ENCODE peak calls at places on chromosomes 4 and X, in four cellular contexts. Q is GM12878, I is HepG2, C is SK-N-SH. V is an unnamed sample.

GRCh38 chrX:130170752-130171445 is 863 bp upstream of the RAB33A start:
- DNase-seq in C (peak), Q (peak), I (no peak), V (peak)

GRCh38 chrX:112043997-112044396 is 38.6 kb downstream of the TRPC5 start:
- DNase-seq in Q (no peak), I (no peak), C (peak), V (peak)

GRCh38 chrX:12878536-12878935 is 11.7 kb downstream of the TLR7 start:
- DNase-seq in C (peak), I (no peak), Q (no peak), V (no peak)

GRCh38 chrX:2679534-2680485 is 11.3 kb upstream of the CD99 start:
- DNase-seq in C (no peak), Q (no peak), I (no peak), V (no peak)

GRCh38 chr4:7423391-7423790 is 11.3 kb downstream of the PSAPL1 start:
- DNase-seq in C (peak), Q (no peak), I (no peak), V (no peak)

GRCh38 chrX:80216086-80216485 is 201.5 kb downstream of the TBX22 start:
- DNase-seq in Q (no peak), C (no peak), I (no peak), V (peak)

GRCh38 chr4:117770269-117771087 is 263.8 kb upstream of the NDST3 start:
- DNase-seq in Q (no peak), C (no peak), I (no peak), V (no peak)

GRCh38 chr4:38889143-38889542 is 21.5 kb downstream of the FAM114A1 start:
- DNase-seq in I (peak), Q (peak), C (no peak), V (no peak)

GRCh38 chr4:113468165-113469022 is 293.1 kb downstream of the CAMK2D start:
- DNase-seq in Q (no peak), C (peak), I (peak), V (peak)

GRCh38 chr4:77634132-77634785 is 28.6 kb downstream of the CXCL13 start:
- DNase-seq in C (no peak), Q (no peak), I (no peak), V (no peak)

GRCh38 chr4:180923476-180923875 is 1319.7 kb upstream of the TENM3 start:
- DNase-seq in I (no peak), C (no peak), Q (no peak), V (no peak)

GRCh38 chrX:118751950-118752783 is 24.8 kb downstream of the IL13RA1 start:
- DNase-seq in Q (peak), I (no peak), C (no peak), V (no peak)

GRCh38 chrX:70476934-70477733 is 32.5 kb downstream of the DLG3 start:
- DNase-seq in I (no peak), C (no peak), Q (no peak), V (peak)

GRCh38 chr4:127580300-127580699 is 52.5 kb upstream of the INTU start:
- DNase-seq in C (no peak), I (no peak), Q (no peak), V (no peak)

GRCh38 chr4:24932831-24933230 is 20.0 kb upstream of the CCDC149 start:
- DNase-seq in I (no peak), C (no peak), Q (no peak), V (no peak)

GRCh38 chr4:87031946-87032345 is 97.1 kb downstream of the AFF1 start:
- DNase-seq in Q (no peak), C (no peak), I (no peak), V (no peak)

GRCh38 chr4:8322794-8323704 is 53.5 kb downstream of the HTRA3 start:
- DNase-seq in Q (no peak), I (no peak), C (no peak), V (no peak)

GRCh38 chrX:15644560-15644872 is 20.1 kb downstream of the CLTRN start:
- DNase-seq in Q (no peak), I (no peak), C (no peak), V (no peak)

GRCh38 chr4:152992027-152992426 is 55.9 kb downstream of the FHDC1 start:
- DNase-seq in Q (no peak), C (no peak), I (no peak), V (no peak)

GRCh38 chr4:6109842-6110560 is 90.3 kb downstream of the JAKMIP1 start:
- DNase-seq in Q (no peak), I (peak), C (no peak), V (peak)

GRCh38 chr4:51942108-51942832 is 77.9 kb downstream of the LRRC66 start:
- DNase-seq in I (no peak), C (no peak), Q (no peak), V (no peak)

GRCh38 chr4:75514949-75515612 is 808 bp downstream of the THAP6 start:
- DNase-seq in I (no peak), C (peak), Q (peak), V (no peak)

GRCh38 chrX:108299101-108299591 is 139.1 kb downstream of the COL4A6 start:
- DNase-seq in I (peak), Q (peak), C (no peak), V (peak)

GRCh38 chr4:68896749-68897148 is 54.9 kb downstream of the UGT2A3 start:
- DNase-seq in C (no peak), Q (no peak), I (no peak), V (no peak)

DNA sequence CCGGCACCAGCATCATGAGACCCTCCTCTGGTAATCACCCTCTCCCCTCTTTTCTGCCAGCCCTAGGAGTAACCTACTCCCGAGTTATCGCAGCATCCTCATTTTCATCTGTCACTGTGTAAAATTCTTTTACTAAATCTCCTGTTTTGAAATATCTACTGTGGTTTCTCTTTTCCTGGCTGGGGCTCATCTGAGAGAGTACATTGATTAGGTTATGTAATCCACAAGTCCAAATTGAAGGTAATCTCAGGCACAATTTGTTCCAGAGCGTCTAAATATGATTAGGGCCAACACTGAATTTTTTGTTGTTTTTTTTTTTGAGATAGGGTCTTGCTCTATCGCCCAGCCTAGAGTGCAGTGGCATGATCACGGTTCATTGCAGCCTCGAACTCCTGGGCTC is 142.4 kb downstream of the SMIM20 start:
- DNase-seq in I (no peak), Q (no peak), C (no peak), V (no peak)
- TF ChIP-seq PBX3 in I (no peak), Q (no peak), C (no peak), V (no peak)

DNA sequence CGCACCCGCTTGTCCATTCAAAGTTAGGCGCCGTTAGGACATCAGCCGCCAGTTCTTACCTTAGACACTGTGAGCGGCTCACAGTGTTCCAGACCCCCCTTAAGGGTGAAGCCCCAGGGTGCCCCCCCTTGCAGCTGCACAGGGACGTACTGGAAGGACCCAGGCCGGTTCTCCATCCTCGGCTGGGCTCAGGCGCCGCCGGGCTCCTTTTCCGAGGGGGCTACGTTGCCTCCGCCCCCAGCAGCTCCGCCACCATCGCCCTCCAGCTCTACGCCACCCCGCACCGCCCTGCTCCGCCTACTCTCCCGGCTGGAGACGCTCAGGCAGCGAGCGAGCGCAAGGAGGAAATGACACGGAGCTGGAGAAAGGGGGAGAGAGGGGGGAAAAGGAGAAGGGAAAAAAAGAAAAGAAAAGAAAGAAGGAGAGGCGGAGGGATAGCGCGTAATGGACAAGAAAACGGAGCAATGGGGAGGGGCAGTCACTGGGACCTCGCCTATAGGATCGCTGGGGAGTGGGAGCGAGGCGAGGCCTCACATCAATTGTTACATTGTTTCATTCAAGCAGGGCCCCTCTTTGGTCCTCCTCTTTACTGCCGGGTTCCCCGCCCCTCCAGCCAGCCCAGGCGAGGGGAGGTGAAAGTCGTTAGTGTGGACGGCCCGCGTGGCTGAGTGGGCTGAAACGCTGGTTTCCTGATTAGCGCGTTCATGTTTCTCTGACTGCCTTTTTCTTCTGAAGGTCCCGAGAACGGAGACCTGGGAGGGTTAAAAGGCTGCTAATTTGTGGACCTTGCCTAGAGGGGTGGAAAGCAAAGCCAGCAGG is at the start of gene SHROOM4:
- DNase-seq in C (peak), Q (no peak), I (peak), V (no peak)
- TF ChIP-seq PBX3 in C (no peak), Q (no peak), I (no peak), V (no peak)

DNA sequence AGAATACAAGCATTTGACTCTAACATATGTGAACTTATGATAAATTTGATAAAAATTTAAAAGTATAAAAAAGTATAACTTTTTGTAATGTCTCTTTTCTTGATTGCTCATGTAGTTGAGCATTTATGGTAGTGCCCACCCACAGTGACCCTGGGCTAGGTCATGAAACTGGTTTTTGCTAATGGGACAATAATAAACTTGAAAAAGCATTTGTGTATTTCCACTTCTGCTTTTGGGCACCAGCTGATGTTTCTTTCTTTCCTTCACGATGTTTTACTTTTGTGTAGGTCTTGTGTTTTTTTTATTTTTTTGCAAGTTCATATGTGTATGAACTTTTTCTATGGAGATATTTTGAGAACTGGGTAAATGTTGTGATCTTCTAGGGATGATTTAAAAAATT is 313.1 kb downstream of the CBLL2 start:
- DNase-seq in I (no peak), Q (peak), C (no peak), V (no peak)
- TF ChIP-seq PBX3 in I (no peak), Q (no peak), C (no peak), V (no peak)

GRCh38 chrX:38110231-38110630 is 103.9 kb downstream of the SYTL5 start:
- DNase-seq in I (no peak), Q (no peak), C (no peak), V (no peak)
- TF ChIP-seq PBX3 in I (no peak), Q (no peak), C (no peak), V (no peak)

GRCh38 chr4:61210186-61210939 is 10.2 kb downstream of the ADGRL3 start:
- DNase-seq in Q (no peak), C (no peak), I (no peak), V (no peak)
- TF ChIP-seq PBX3 in Q (no peak), C (no peak), I (no peak), V (no peak)

GRCh38 chr4:150546286-150546685 is 35.7 kb upstream of the MAB21L2 start:
- DNase-seq in C (no peak), I (no peak), Q (no peak), V (no peak)
- TF ChIP-seq PBX3 in C (no peak), I (no peak), Q (no peak), V (no peak)

GRCh38 chr4:167614866-167615265 is 380.6 kb upstream of the SPOCK3 start:
- DNase-seq in C (no peak), I (no peak), Q (no peak), V (no peak)
- TF ChIP-seq PBX3 in C (no peak), I (no peak), Q (no peak), V (no peak)

GRCh38 chrX:139091878-139092277 is 380.4 kb upstream of the FGF13 start:
- DNase-seq in Q (no peak), I (no peak), C (no peak), V (no peak)

GRCh38 chrX:139091086-139091485 is 379.6 kb upstream of the FGF13 start:
- DNase-seq in Q (no peak), I (no peak), C (no peak), V (no peak)

GRCh38 chrX:139093201-139093600 is 381.7 kb upstream of the FGF13 start:
- DNase-seq in Q (no peak), C (no peak), I (no peak), V (no peak)

GRCh38 chrX:139094671-139095592 is 383.4 kb upstream of the FGF13 start:
- DNase-seq in I (no peak), Q (no peak), C (no peak), V (no peak)
- TF ChIP-seq PBX3 in I (no peak), Q (no peak), C (no peak), V (no peak)

DNA sequence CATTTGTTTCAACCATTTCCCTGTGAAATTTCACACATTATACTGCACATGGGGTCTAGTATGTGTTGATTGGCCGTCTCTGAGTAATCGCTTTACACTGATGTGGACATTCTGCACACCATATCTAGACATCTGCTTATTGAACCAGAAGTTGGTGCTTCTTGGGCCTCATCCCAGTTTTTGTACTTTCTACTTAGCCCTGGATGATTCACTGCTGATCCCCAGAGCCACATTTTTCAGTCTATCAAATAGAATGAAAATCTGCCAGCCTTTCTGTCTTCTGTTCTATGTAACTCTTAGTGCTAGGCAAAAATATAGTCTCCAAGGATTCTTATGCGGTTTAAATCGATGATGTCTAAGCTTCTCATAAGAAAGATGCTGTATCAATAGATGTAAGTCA is 40.5 kb upstream of the RELL1 start:
- DNase-seq in C (no peak), I (no peak), Q (no peak), V (no peak)
- TF ChIP-seq PBX3 in C (no peak), I (no peak), Q (no peak), V (no peak)

GRCh38 chr4:177450421-177451107 is 8.3 kb upstream of the AGA start:
- DNase-seq in C (no peak), Q (no peak), I (no peak), V (no peak)

GRCh38 chr4:177451108-177451500 is 8.9 kb upstream of the AGA start:
- DNase-seq in Q (no peak), I (no peak), C (no peak), V (no peak)

GRCh38 chr4:177453116-177453515 is 10.9 kb upstream of the AGA start:
- DNase-seq in C (no peak), I (no peak), Q (no peak), V (no peak)

GRCh38 chr4:177460460-177460859 is 18.2 kb upstream of the AGA start:
- DNase-seq in C (no peak), I (no peak), Q (no peak), V (no peak)

DNA sequence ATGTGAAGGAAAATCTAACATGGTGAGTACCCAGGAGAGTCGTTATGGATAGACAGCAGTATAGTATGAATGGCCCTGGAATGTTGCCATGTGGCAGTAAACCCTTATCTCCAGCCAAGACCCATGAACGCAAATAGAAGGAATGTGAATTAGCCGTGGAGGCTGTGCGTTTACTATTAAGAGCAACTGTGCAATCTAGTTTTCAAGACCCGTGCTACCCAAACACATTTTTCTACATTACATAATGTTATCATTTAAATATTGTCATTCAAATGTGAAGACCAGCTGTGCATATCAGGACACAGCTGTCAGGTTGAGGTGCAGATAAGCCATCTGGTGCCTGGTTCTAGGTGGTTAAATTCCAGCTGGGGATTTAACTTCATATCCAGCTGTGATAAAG is 13.4 kb upstream of the AGA start:
- DNase-seq in Q (no peak), C (no peak), I (no peak), V (no peak)
- TF ChIP-seq PBX3 in Q (no peak), C (no peak), I (no peak), V (no peak)

V was measured in A549.